ENCODE peak calls at places on chromosomes 3 and 15, in four cellular contexts. One of them, this sample, is unnamed.

GRCh38 chr15:56732135-56732880 is 1.0 kb downstream of the ZNF280D start:
- DNase-seq in T follicular helper cell: no peak
- DNase-seq in NCI-H1436: no peak
- DNase-seq in T-helper 9 cell: no peak
- DNase-seq in this sample: peak

GRCh38 chr3:67362686-67363085 is 291.7 kb downstream of the SUCLG2 start:
- DNase-seq in T follicular helper cell: no peak
- DNase-seq in NCI-H1436: peak
- DNase-seq in T-helper 9 cell: no peak
- DNase-seq in this sample: no peak

GRCh38 chr15:33059184-33059583 is 135.3 kb downstream of the FMN1 start:
- DNase-seq in T follicular helper cell: no peak
- DNase-seq in NCI-H1436: no peak
- DNase-seq in T-helper 9 cell: no peak
- DNase-seq in this sample: peak

GRCh38 chr3:134373278-134373941 is 837 bp downstream of the AMOTL2 start:
- DNase-seq in T follicular helper cell: no peak
- DNase-seq in NCI-H1436: peak
- DNase-seq in T-helper 9 cell: no peak
- DNase-seq in this sample: peak

GRCh38 chr3:160038862-160039562 is 50.4 kb downstream of the IL12A start:
- DNase-seq in T follicular helper cell: no peak
- DNase-seq in NCI-H1436: no peak
- DNase-seq in T-helper 9 cell: no peak
- DNase-seq in this sample: no peak

GRCh38 chr15:63870403-63871209 is 36.9 kb upstream of the HERC1 start:
- DNase-seq in T follicular helper cell: no peak
- DNase-seq in NCI-H1436: no peak
- DNase-seq in T-helper 9 cell: no peak
- DNase-seq in this sample: peak

GRCh38 chr3:42492508-42493080 is 9.8 kb upstream of the VIPR1 start:
- DNase-seq in T follicular helper cell: no peak
- DNase-seq in NCI-H1436: no peak
- DNase-seq in T-helper 9 cell: no peak
- DNase-seq in this sample: no peak

GRCh38 chr3:178714971-178715832 is 179.0 kb downstream of the KCNMB2 start:
- DNase-seq in T follicular helper cell: no peak
- DNase-seq in NCI-H1436: no peak
- DNase-seq in T-helper 9 cell: no peak
- DNase-seq in this sample: no peak

GRCh38 chr15:36126194-36126593 is 453.2 kb upstream of the CDIN1 start:
- DNase-seq in T follicular helper cell: no peak
- DNase-seq in NCI-H1436: no peak
- DNase-seq in T-helper 9 cell: no peak
- DNase-seq in this sample: no peak

GRCh38 chr3:16583551-16583950 is 21.7 kb downstream of the DAZL start:
- DNase-seq in T follicular helper cell: no peak
- DNase-seq in NCI-H1436: no peak
- DNase-seq in T-helper 9 cell: no peak
- DNase-seq in this sample: no peak

GRCh38 chr15:82851981-82852511 is 42.6 kb downstream of the WHAMM start:
- DNase-seq in T follicular helper cell: no peak
- DNase-seq in NCI-H1436: no peak
- DNase-seq in T-helper 9 cell: no peak
- DNase-seq in this sample: no peak

GRCh38 chr3:72011495-72011894 is 226.5 kb upstream of the PROK2 start:
- DNase-seq in T follicular helper cell: no peak
- DNase-seq in NCI-H1436: no peak
- DNase-seq in T-helper 9 cell: no peak
- DNase-seq in this sample: no peak

GRCh38 chr3:58626841-58627579 is 39.6 kb downstream of the FAM3D start:
- DNase-seq in T follicular helper cell: no peak
- DNase-seq in NCI-H1436: no peak
- DNase-seq in T-helper 9 cell: no peak
- DNase-seq in this sample: no peak

This sample was measured in HCEC 1CT.